ENCODE peak calls at places on chromosomes 7 and 10, in five cellular contexts. T, G, F, E and R are unnamed samples.

GRCh38 chr7:147492621-147493020 is 1097.9 kb upstream of the C7orf33 start:
- DNase-seq in E (no peak), G (no peak), T (no peak), F (no peak), R (no peak)

GRCh38 chr10:21285742-21286311 is 239.7 kb downstream of the SKIDA1 start:
- DNase-seq in E (peak), F (no peak), G (no peak), T (no peak), R (no peak)

GRCh38 chr7:92834661-92835139 is 1.7 kb downstream of the CDK6 start:
- DNase-seq in F (peak), E (peak), T (peak), G (peak), R (peak)

GRCh38 chr10:43055991-43056567 is 20.8 kb upstream of the RET start:
- DNase-seq in F (peak), E (no peak), G (peak), T (no peak), R (peak)

GRCh38 chr7:130723784-130724183 is 10.2 kb downstream of the KLF14 start:
- DNase-seq in G (no peak), E (no peak), F (no peak), T (no peak), R (no peak)

GRCh38 chr7:152869041-152869676 is 109.6 kb downstream of the ACTR3B start:
- DNase-seq in G (no peak), F (no peak), T (no peak), E (no peak), R (no peak)

GRCh38 chr10:82497451-82497850 is 622.5 kb downstream of the NRG3 start:
- DNase-seq in F (no peak), E (no peak), T (no peak), G (no peak), R (no peak)

GRCh38 chr7:159296093-159296681 is 151.5 kb upstream of the VIPR2 start:
- DNase-seq in T (no peak), F (no peak), G (no peak), E (no peak), R (no peak)

GRCh38 chr7:50838675-50839377 is 56.1 kb upstream of the GRB10 start:
- DNase-seq in T (no peak), F (peak), E (no peak), G (no peak), R (peak)

GRCh38 chr10:116737582-116738358 is 4.6 kb downstream of the HSPA12A start:
- DNase-seq in G (peak), E (no peak), T (no peak), F (no peak), R (no peak)

GRCh38 chr10:110321869-110322620 is 17.3 kb upstream of the SMNDC1 start:
- DNase-seq in E (no peak), T (no peak), F (no peak), G (no peak), R (no peak)

GRCh38 chr10:105834261-105835059 is 1193.4 kb downstream of the SORCS3 start:
- DNase-seq in F (no peak), E (no peak), G (no peak), T (no peak), R (no peak)

GRCh38 chr7:134184767-134185166 is 57.6 kb downstream of the LRGUK start:
- DNase-seq in F (no peak), G (no peak), T (no peak), E (no peak), R (no peak)

GRCh38 chr10:70656489-70656888 is 15.8 kb upstream of the ADAMTS14 start:
- DNase-seq in E (no peak), F (peak), T (no peak), G (no peak), R (peak)